ENCODE peak calls at places on chromosomes 16 and 17, in nine cellular contexts. Z is trophoblast cell, R is upper lobe of left lung, D is sigmoid colon, N is breast epithelium, P is right lobe of liver, W is gastrocnemius medialis, X is endodermal cell, K is OCI-LY7. M is an unnamed sample. For H3K4me1, the result is how much of the 10 kb centered on the place peaks cover.

GRCh38 chr16:81700071-81700779 is 78.9 kb upstream of the PLCG2 start:
- DNase-seq in Z (no peak), R (no peak), D (no peak), N (no peak), P (peak), W (no peak), X (no peak), K (no peak), M (no peak)

GRCh38 chr17:49456172-49456965 is 38.7 kb upstream of the NGFR start:
- DNase-seq in Z (no peak), R (no peak), D (no peak), N (no peak), P (no peak), W (no peak), X (no peak), K (no peak), M (no peak)

GRCh38 chr16:21190599-21190998 is 20.8 kb downstream of the ZP2 start:
- DNase-seq in Z (no peak), R (no peak), D (no peak), N (no peak), P (no peak), W (no peak), X (no peak), K (no peak), M (no peak)

GRCh38 chr16:73214825-73215481 is 167.0 kb upstream of the ZFHX3 start:
- DNase-seq in Z (peak), R (no peak), D (no peak), N (no peak), P (no peak), W (no peak), X (no peak), K (no peak), M (no peak)

GRCh38 chr16:14193316-14193871 is 122.3 kb downstream of the MRTFB start:
- DNase-seq in Z (no peak), R (no peak), D (no peak), N (no peak), P (no peak), W (no peak), X (no peak), K (peak), M (no peak)

GRCh38 chr16:23624092-23624491 is 17.0 kb downstream of the PALB2 start:
- DNase-seq in Z (no peak), R (no peak), D (no peak), N (no peak), P (no peak), W (no peak), X (no peak), K (no peak), M (no peak)

GRCh38 chr16:4697867-4698291 is 4.5 kb downstream of the NUDT16L1 start:
- DNase-seq in Z (no peak), R (no peak), D (no peak), N (no peak), P (no peak), W (no peak), X (peak), K (no peak), M (peak)

GRCh38 chr17:6456321-6456720 is 12.1 kb downstream of the PIMREG start:
- DNase-seq in Z (no peak), R (no peak), D (no peak), N (no peak), P (peak), W (no peak), X (no peak), K (no peak), M (no peak)

GRCh38 chr17:64097196-64097936 is 32.6 kb downstream of the ERN1 start:
- DNase-seq in Z (no peak), R (no peak), D (no peak), N (no peak), P (no peak), W (no peak), X (no peak), K (no peak), M (no peak)

GRCh38 chr17:1259910-1260389 is 10.3 kb upstream of the BHLHA9 start:
- DNase-seq in Z (no peak), R (no peak), D (no peak), N (no peak), P (no peak), W (no peak), X (no peak), K (no peak), M (no peak)

GRCh38 chr17:32755045-32755805 is 121.7 kb downstream of the MYO1D start:
- DNase-seq in Z (peak), R (no peak), D (no peak), N (no peak), P (no peak), W (no peak), X (no peak), K (peak), M (no peak)

GRCh38 chr16:66342294-66342900 is 24.1 kb upstream of the CDH5 start:
- DNase-seq in Z (peak), R (no peak), D (no peak), N (no peak), P (no peak), W (no peak), X (peak), K (peak), M (no peak)

GRCh38 chr16:88373211-88373610 is 9.5 kb upstream of the ZNF469 start:
- DNase-seq in Z (no peak), R (no peak), D (peak), N (no peak), P (no peak), W (no peak), X (no peak), K (no peak), M (peak)

GRCh38 chr17:72333570-72333969 is 212.8 kb downstream of the SOX9 start:
- DNase-seq in Z (no peak), R (no peak), D (no peak), N (no peak), P (no peak), W (no peak), X (no peak), K (no peak), M (no peak)

GRCh38 chr16:2275476-2276450 is 7.8 kb upstream of the RNPS1 start:
- DNase-seq in Z (no peak), R (no peak), D (no peak), N (no peak), P (no peak), W (no peak), X (peak), K (no peak), M (no peak)

GRCh38 chr16:557463-558297 is 2.5 kb upstream of the PRR35 start:
- DNase-seq in Z (no peak), R (no peak), D (no peak), N (no peak), P (no peak), W (no peak), X (no peak), K (no peak), M (no peak)

GRCh38 chr17:17587614-17588336 is 3.7 kb downstream of the PEMT start:
- DNase-seq in Z (peak), R (no peak), D (no peak), N (no peak), P (no peak), W (no peak), X (no peak), K (no peak), M (no peak)

GRCh38 chr17:41710472-41711090 is 1.6 kb upstream of the GAST start:
- DNase-seq in Z (peak), R (no peak), D (no peak), N (no peak), P (no peak), W (no peak), X (no peak), K (no peak), M (no peak)

GRCh38 chr17:55577011-55577586 is 65.8 kb upstream of the SMIM36 start:
- DNase-seq in Z (peak), R (peak), D (peak), N (no peak), P (no peak), W (peak), X (no peak), K (no peak), M (no peak)

GRCh38 chr16:2771496-2772402 is 5.3 kb downstream of the ELOB start:
- DNase-seq in Z (peak), R (no peak), D (no peak), N (no peak), P (no peak), W (no peak), X (peak), K (no peak), M (no peak)

GRCh38 chr17:79353548-79353947 is 257.3 kb downstream of the RBFOX3 start:
- DNase-seq in Z (no peak), R (no peak), D (no peak), N (no peak), P (no peak), W (no peak), X (no peak), K (no peak), M (no peak)

GRCh38 chr17:78671607-78672404 is 94.6 kb upstream of the DNAH17 start:
- DNase-seq in Z (peak), R (no peak), D (no peak), N (no peak), P (no peak), W (no peak), X (peak), K (no peak), M (no peak)

GRCh38 chr17:16068323-16068722 is 68.7 kb downstream of the TTC19 start:
- DNase-seq in Z (no peak), R (no peak), D (no peak), N (no peak), P (no peak), W (no peak), X (no peak), K (no peak), M (no peak)

GRCh38 chr16:80569440-80570105 is 28.8 kb downstream of the DYNLRB2 start:
- DNase-seq in Z (no peak), R (no peak), D (no peak), N (no peak), P (no peak), W (no peak), X (no peak), K (no peak), M (no peak)

GRCh38 chr17:82870091-82870491 is 30.3 kb upstream of the ZNF750 start:
- DNase-seq in Z (no peak), R (no peak), D (no peak), N (no peak), P (no peak), W (no peak), X (no peak), K (no peak), M (no peak)

GRCh38 chr17:37766951-37767350 is 22.1 kb upstream of the HNF1B start:
- DNase-seq in Z (peak), R (peak), D (no peak), N (no peak), P (no peak), W (no peak), X (no peak), K (no peak), M (no peak)

GRCh38 chr16:14186007-14186953 is 115.2 kb downstream of the MRTFB start:
- DNase-seq in Z (peak), R (no peak), D (no peak), N (no peak), P (no peak), W (peak), X (peak), K (peak), M (no peak)

GRCh38 chr16:51523400-51523799 is 372.3 kb upstream of the SALL1 start:
- DNase-seq in Z (no peak), R (no peak), D (no peak), N (no peak), P (no peak), W (no peak), X (no peak), K (no peak), M (no peak)

GRCh38 chr16:57893559-57894389 is 77.2 kb downstream of the CNGB1 start:
- DNase-seq in Z (peak), R (peak), D (no peak), N (no peak), P (peak), W (no peak), X (no peak), K (no peak), M (no peak)

GRCh38 chr17:82933911-82934310 is 94.1 kb upstream of the ZNF750 start:
- DNase-seq in Z (no peak), R (peak), D (peak), N (no peak), P (peak), W (no peak), X (no peak), K (no peak), M (peak)

GRCh38 chr17:45270828-45271418 is 9.0 kb upstream of the SPATA32 start:
- DNase-seq in Z (peak), R (no peak), D (no peak), N (no peak), P (no peak), W (no peak), X (peak), K (peak), M (peak)

GRCh38 chr16:28990375-28991040 is 5.7 kb downstream of the LAT start:
- DNase-seq in Z (peak), R (no peak), D (no peak), N (no peak), P (no peak), W (no peak), X (no peak), K (no peak), M (no peak)

GRCh38 chr17:63445065-63445464 is 1.0 kb downstream of the CYB561 start:
- DNase-seq in Z (no peak), R (no peak), D (no peak), N (no peak), P (no peak), W (no peak), X (no peak), K (no peak), M (no peak)

GRCh38 chr16:8634991-8635736 is 13.7 kb downstream of the METTL22 start:
- DNase-seq in Z (no peak), R (no peak), D (peak), N (no peak), P (no peak), W (no peak), X (peak), K (peak), M (no peak)

GRCh38 chr17:72465191-72466024 is 344.6 kb downstream of the SOX9 start:
- DNase-seq in Z (peak), R (no peak), D (no peak), N (peak), P (no peak), W (no peak), X (peak), K (no peak), M (peak)

GRCh38 chr16:26019885-26020284 is 328.1 kb downstream of the HS3ST4 start:
- DNase-seq in Z (no peak), R (no peak), D (no peak), N (no peak), P (no peak), W (no peak), X (peak), K (no peak), M (no peak)

GRCh38 chr16:55047903-55048497 is 117.3 kb downstream of the IRX5 start:
- DNase-seq in Z (no peak), R (no peak), D (peak), N (no peak), P (no peak), W (no peak), X (no peak), K (no peak), M (no peak)

GRCh38 chr17:30292490-30292858 is 730 bp upstream of the BLMH start:
- DNase-seq in Z (no peak), R (no peak), D (no peak), N (no peak), P (no peak), W (no peak), X (no peak), K (no peak), M (no peak)

GRCh38 chr16:84999857-85000480 is 11.4 kb downstream of the ZDHHC7 start:
- DNase-seq in Z (no peak), R (no peak), D (no peak), N (no peak), P (peak), W (no peak), X (no peak), K (no peak), M (peak)

GRCh38 chr16:85003076-85003475 is 8.3 kb downstream of the ZDHHC7 start:
- DNase-seq in Z (no peak), R (no peak), D (no peak), N (no peak), P (no peak), W (no peak), X (no peak), K (no peak), M (no peak)

GRCh38 chr16:85002643-85003042 is 8.7 kb downstream of the ZDHHC7 start:
- DNase-seq in Z (no peak), R (peak), D (no peak), N (no peak), P (no peak), W (peak), X (no peak), K (no peak), M (no peak)

GRCh38 chr16:85003723-85004586 is 7.4 kb downstream of the ZDHHC7 start:
- DNase-seq in Z (no peak), R (no peak), D (no peak), N (no peak), P (peak), W (no peak), X (no peak), K (no peak), M (no peak)

GRCh38 chr16:85002099-85002541 is 9.2 kb downstream of the ZDHHC7 start:
- DNase-seq in Z (no peak), R (no peak), D (no peak), N (no peak), P (peak), W (no peak), X (no peak), K (no peak), M (no peak)
- H3K4me1 ChIP-seq in Z (under half), R (half or more), D (half or more), N (under half), P (under half), W (half or more), X (under half), K (under half), M (half or more)

DNA sequence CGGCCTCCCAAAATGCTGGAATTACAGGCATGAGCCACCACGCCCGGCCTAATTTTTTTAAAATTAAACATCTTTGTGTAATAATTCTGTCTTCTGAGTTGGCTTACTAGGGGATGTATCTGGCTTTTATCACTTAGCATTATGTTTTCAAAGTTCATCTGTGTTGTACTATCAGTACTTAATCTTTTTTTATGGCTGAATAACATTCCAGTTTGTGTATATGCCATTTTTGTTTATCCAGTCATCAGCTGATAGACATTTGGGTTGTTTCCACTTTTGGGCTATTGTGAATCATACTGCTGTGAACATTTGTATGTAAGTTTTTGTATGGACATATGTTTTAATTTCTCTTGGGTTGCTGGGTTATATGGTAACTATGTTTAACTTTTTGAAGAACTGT is 69.0 kb downstream of the CHD9 start:
- DNase-seq in Z (no peak), R (no peak), D (no peak), N (no peak), P (no peak), W (no peak), X (no peak), K (no peak), M (no peak)
- H3K4me1 ChIP-seq in Z (under half), R (under half), D (under half), N (under half), P (under half), W (under half), X (under half), K (under half), M (under half)

GRCh38 chr16:50202926-50203624 is 50.0 kb downstream of the TENT4B start:
- DNase-seq in Z (peak), R (no peak), D (no peak), N (no peak), P (no peak), W (no peak), X (no peak), K (no peak), M (no peak)
- H3K4me1 ChIP-seq in Z (under half), R (half or more), D (under half), N (under half), P (under half), W (half or more), X (under half), K (under half), M (under half)

DNA sequence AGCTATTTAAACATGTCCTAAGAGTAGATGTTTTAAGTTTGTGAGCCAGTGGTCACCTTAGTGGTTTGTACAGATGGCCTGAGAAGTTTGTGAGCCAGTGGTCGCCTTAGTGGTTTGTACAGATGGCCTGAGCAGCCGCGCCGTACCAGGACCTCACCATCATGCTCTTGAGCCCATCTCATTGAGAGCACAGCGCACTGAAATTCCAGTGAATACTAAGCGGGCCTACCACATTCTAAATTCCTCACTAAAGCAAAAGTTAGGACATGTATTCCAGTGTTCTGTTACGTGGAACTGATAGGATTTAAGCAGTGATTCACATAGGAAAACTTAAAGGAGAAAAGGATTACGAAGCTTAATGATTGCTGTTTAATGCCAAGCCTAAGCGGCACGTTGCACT is 3.9 kb downstream of the USP10 start:
- DNase-seq in Z (peak), R (no peak), D (peak), N (no peak), P (no peak), W (no peak), X (no peak), K (no peak), M (no peak)
- H3K4me1 ChIP-seq in Z (under half), R (under half), D (under half), N (under half), P (under half), W (under half), X (under half), K (under half), M (under half)

GRCh38 chr17:48053758-48054237 is 5.6 kb downstream of the NFE2L1 start:
- DNase-seq in Z (no peak), R (no peak), D (no peak), N (no peak), P (no peak), W (peak), X (no peak), K (no peak), M (no peak)

GRCh38 chr17:48052956-48053757 is 5.0 kb downstream of the NFE2L1 start:
- DNase-seq in Z (no peak), R (peak), D (peak), N (no peak), P (peak), W (peak), X (peak), K (no peak), M (no peak)

GRCh38 chr17:48051278-48051677 is 3.1 kb downstream of the NFE2L1 start:
- DNase-seq in Z (no peak), R (no peak), D (peak), N (no peak), P (no peak), W (peak), X (no peak), K (no peak), M (no peak)

GRCh38 chr17:48054238-48055185 is 6.4 kb downstream of the NFE2L1 start:
- DNase-seq in Z (peak), R (peak), D (peak), N (peak), P (peak), W (peak), X (peak), K (no peak), M (peak)

GRCh38 chr17:48051706-48052486 is 3.7 kb downstream of the NFE2L1 start:
- DNase-seq in Z (peak), R (no peak), D (peak), N (no peak), P (peak), W (peak), X (peak), K (no peak), M (no peak)
- H3K4me1 ChIP-seq in Z (under half), R (half or more), D (half or more), N (under half), P (under half), W (half or more), X (under half), K (half or more), M (half or more)

DNA sequence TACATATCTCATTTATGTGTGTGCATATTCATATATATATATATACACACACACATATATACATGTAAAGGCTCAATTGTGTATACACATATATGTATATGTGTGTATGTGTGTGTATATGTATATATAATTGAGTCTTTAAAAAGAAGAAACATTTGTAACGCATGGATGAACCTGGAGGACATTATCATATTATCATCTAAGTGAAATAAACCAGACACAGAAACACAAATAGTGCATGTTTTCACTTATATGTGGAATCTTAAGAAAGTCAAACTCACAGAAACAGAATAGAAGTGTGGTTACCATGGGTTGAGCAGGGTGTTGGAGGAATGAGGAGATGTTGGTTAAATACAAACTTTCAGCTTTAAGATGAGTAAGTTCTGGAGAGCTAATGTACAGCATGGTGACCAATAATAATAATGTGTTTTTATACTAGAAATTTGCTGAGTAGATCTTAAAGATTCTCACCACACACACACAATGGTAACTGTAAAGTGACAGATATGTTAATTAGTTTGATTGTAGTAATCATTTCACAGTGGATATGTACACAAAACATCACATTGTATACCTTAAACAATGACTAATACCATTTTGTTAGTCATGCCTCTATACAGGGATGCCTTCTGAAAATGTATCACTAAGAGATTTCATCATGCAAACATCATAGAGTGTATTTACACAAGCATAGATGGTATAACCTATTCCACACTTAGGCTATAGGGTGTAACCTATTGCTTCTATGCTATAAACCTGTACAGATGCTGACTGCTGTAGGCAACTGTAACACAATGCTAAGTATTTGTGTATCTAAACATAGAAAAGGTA is 132.6 kb upstream of the CACNG5 start:
- DNase-seq in Z (no peak), R (no peak), D (no peak), N (no peak), P (no peak), W (no peak), X (no peak), K (no peak), M (no peak)
- H3K4me1 ChIP-seq in Z (under half), R (under half), D (under half), N (under half), P (under half), W (under half), X (under half), K (under half), M (under half)

M was measured in RWPE2.